ENCODE peak calls at places on chromosomes 5 and 9, in six cellular contexts. One of them, this sample, is unnamed.

GRCh38 chr9:89519393-89519805 is 21.5 kb upstream of the SEMA4D start:
- DNase-seq in ovary: no peak
- DNase-seq in sigmoid colon: no peak
- DNase-seq in lower leg skin: no peak
- DNase-seq in NB4: no peak
- DNase-seq in A549: peak; percentile 23
- DNase-seq in this sample: peak; percentile 83

GRCh38 chr9:122076117-122076516 is 17.0 kb downstream of the TTLL11 start:
- DNase-seq in ovary: no peak
- DNase-seq in sigmoid colon: no peak
- DNase-seq in lower leg skin: no peak
- DNase-seq in NB4: no peak
- DNase-seq in A549: no peak
- DNase-seq in this sample: no peak

GRCh38 chr5:66869347-66869746 is 273.2 kb downstream of the MAST4 start:
- DNase-seq in ovary: no peak
- DNase-seq in sigmoid colon: no peak
- DNase-seq in lower leg skin: no peak
- DNase-seq in NB4: no peak
- DNase-seq in A549: no peak
- DNase-seq in this sample: no peak

GRCh38 chr9:87556821-87557220 is 59.2 kb downstream of the DAPK1 start:
- DNase-seq in ovary: no peak
- DNase-seq in sigmoid colon: no peak
- DNase-seq in lower leg skin: no peak
- DNase-seq in NB4: peak; percentile 78
- DNase-seq in A549: no peak
- DNase-seq in this sample: peak; percentile 28

GRCh38 chr9:137619240-137620090 is 660 bp downstream of the EHMT1 start:
- DNase-seq in ovary: peak; percentile 42
- DNase-seq in sigmoid colon: peak; percentile 73
- DNase-seq in lower leg skin: no peak
- DNase-seq in NB4: peak; percentile 55
- DNase-seq in A549: no peak
- DNase-seq in this sample: no peak

GRCh38 chr9:6671416-6671815 is 25.9 kb upstream of the GLDC start:
- DNase-seq in ovary: no peak
- DNase-seq in sigmoid colon: no peak
- DNase-seq in lower leg skin: no peak
- DNase-seq in NB4: no peak
- DNase-seq in A549: no peak
- DNase-seq in this sample: no peak

GRCh38 chr5:179763215-179763945 is 30.4 kb upstream of the LTC4S start:
- DNase-seq in ovary: peak; percentile 81
- DNase-seq in sigmoid colon: peak; percentile 82
- DNase-seq in lower leg skin: peak; percentile 88
- DNase-seq in NB4: peak; percentile 77
- DNase-seq in A549: peak; percentile 80
- DNase-seq in this sample: peak; percentile 68

GRCh38 chr5:140842798-140843733 is 2.1 kb downstream of the PCDHA8 start:
- DNase-seq in ovary: no peak
- DNase-seq in sigmoid colon: no peak
- DNase-seq in lower leg skin: no peak
- DNase-seq in NB4: no peak
- DNase-seq in A549: no peak
- DNase-seq in this sample: no peak

GRCh38 chr9:136036848-136037247 is 58.2 kb downstream of the NACC2 start:
- DNase-seq in ovary: no peak
- DNase-seq in sigmoid colon: no peak
- DNase-seq in lower leg skin: no peak
- DNase-seq in NB4: no peak
- DNase-seq in A549: no peak
- DNase-seq in this sample: no peak

GRCh38 chr9:133769511-133770075 is 31.4 kb upstream of the SARDH start:
- DNase-seq in ovary: peak; percentile 12
- DNase-seq in sigmoid colon: peak; percentile 52
- DNase-seq in lower leg skin: peak; percentile 81
- DNase-seq in NB4: no peak
- DNase-seq in A549: no peak
- DNase-seq in this sample: no peak

GRCh38 chr9:86500667-86501435 is 146.6 kb upstream of the TUT7 start:
- DNase-seq in ovary: no peak
- DNase-seq in sigmoid colon: no peak
- DNase-seq in lower leg skin: no peak
- DNase-seq in NB4: peak; percentile 13
- DNase-seq in A549: peak; percentile 13
- DNase-seq in this sample: no peak

GRCh38 chr9:14271078-14271673 is 42.8 kb downstream of the NFIB start:
- DNase-seq in ovary: peak; percentile 66
- DNase-seq in sigmoid colon: peak; percentile 85
- DNase-seq in lower leg skin: peak; percentile 92
- DNase-seq in NB4: no peak
- DNase-seq in A549: peak; percentile 17
- DNase-seq in this sample: peak; percentile 74

GRCh38 chr9:114037961-114038723 is 40.0 kb downstream of the AMBP start:
- DNase-seq in ovary: no peak
- DNase-seq in sigmoid colon: peak; percentile 32
- DNase-seq in lower leg skin: peak; percentile 29
- DNase-seq in NB4: no peak
- DNase-seq in A549: no peak
- DNase-seq in this sample: peak; percentile 12

GRCh38 chr5:136054133-136054996 is 25.6 kb downstream of the TGFBI start:
- DNase-seq in ovary: no peak
- DNase-seq in sigmoid colon: no peak
- DNase-seq in lower leg skin: no peak
- DNase-seq in NB4: no peak
- DNase-seq in A549: no peak
- DNase-seq in this sample: no peak

GRCh38 chr9:127388037-127388855 is 8.7 kb upstream of the SLC2A8 start:
- DNase-seq in ovary: no peak
- DNase-seq in sigmoid colon: peak; percentile 70
- DNase-seq in lower leg skin: no peak
- DNase-seq in NB4: peak; percentile 96
- DNase-seq in A549: peak; percentile 82
- DNase-seq in this sample: peak; percentile 88

GRCh38 chr9:3863114-3863528 is 337.3 kb upstream of the RFX3 start:
- DNase-seq in ovary: no peak
- DNase-seq in sigmoid colon: no peak
- DNase-seq in lower leg skin: no peak
- DNase-seq in NB4: peak; percentile 36
- DNase-seq in A549: peak; percentile 44
- DNase-seq in this sample: peak; percentile 18

GRCh38 chr5:54669285-54669684 is 151.7 kb downstream of the SNX18 start:
- DNase-seq in ovary: no peak
- DNase-seq in sigmoid colon: no peak
- DNase-seq in lower leg skin: no peak
- DNase-seq in NB4: no peak
- DNase-seq in A549: no peak
- DNase-seq in this sample: no peak

GRCh38 chr5:76620166-76620565 is 3.0 kb downstream of the F2RL2 start:
- DNase-seq in ovary: no peak
- DNase-seq in sigmoid colon: no peak
- DNase-seq in lower leg skin: no peak
- DNase-seq in NB4: no peak
- DNase-seq in A549: no peak
- DNase-seq in this sample: no peak

GRCh38 chr5:145531038-145531734 is 304.0 kb downstream of the PRELID2 start:
- DNase-seq in ovary: peak; percentile 68
- DNase-seq in sigmoid colon: no peak
- DNase-seq in lower leg skin: no peak
- DNase-seq in NB4: no peak
- DNase-seq in A549: peak; percentile 48
- DNase-seq in this sample: peak; percentile 78

GRCh38 chr9:1429328-1429727 is 379.2 kb downstream of the DMRT2 start:
- DNase-seq in ovary: no peak
- DNase-seq in sigmoid colon: no peak
- DNase-seq in lower leg skin: no peak
- DNase-seq in NB4: peak; percentile 42
- DNase-seq in A549: peak; percentile 24
- DNase-seq in this sample: no peak

GRCh38 chr5:133256276-133256675 is 204.5 kb downstream of the HSPA4 start:
- DNase-seq in ovary: no peak
- DNase-seq in sigmoid colon: no peak
- DNase-seq in lower leg skin: no peak
- DNase-seq in NB4: no peak
- DNase-seq in A549: no peak
- DNase-seq in this sample: no peak

GRCh38 chr5:81948349-81948748 is 23.5 kb upstream of the ATG10 start:
- DNase-seq in ovary: no peak
- DNase-seq in sigmoid colon: no peak
- DNase-seq in lower leg skin: no peak
- DNase-seq in NB4: no peak
- DNase-seq in A549: no peak
- DNase-seq in this sample: no peak

GRCh38 chr9:81557957-81558791 is 131.2 kb downstream of the TLE1 start:
- DNase-seq in ovary: no peak
- DNase-seq in sigmoid colon: no peak
- DNase-seq in lower leg skin: no peak
- DNase-seq in NB4: no peak
- DNase-seq in A549: no peak
- DNase-seq in this sample: no peak

GRCh38 chr5:168867271-168867670 is 288.1 kb upstream of the PANK3 start:
- DNase-seq in ovary: no peak
- DNase-seq in sigmoid colon: no peak
- DNase-seq in lower leg skin: no peak
- DNase-seq in NB4: no peak
- DNase-seq in A549: no peak
- DNase-seq in this sample: no peak

GRCh38 chr5:40497573-40497972 is 182.1 kb upstream of the PTGER4 start:
- DNase-seq in ovary: no peak
- DNase-seq in sigmoid colon: no peak
- DNase-seq in lower leg skin: no peak
- DNase-seq in NB4: no peak
- DNase-seq in A549: no peak
- DNase-seq in this sample: no peak

GRCh38 chr5:170597876-170598275 is 94.1 kb downstream of the KCNIP1 start:
- DNase-seq in ovary: peak; percentile 29
- DNase-seq in sigmoid colon: peak; percentile 64
- DNase-seq in lower leg skin: no peak
- DNase-seq in NB4: no peak
- DNase-seq in A549: no peak
- DNase-seq in this sample: peak; percentile 82

GRCh38 chr5:151622367-151623097 is 31.4 kb upstream of the FAT2 start:
- DNase-seq in ovary: no peak
- DNase-seq in sigmoid colon: no peak
- DNase-seq in lower leg skin: no peak
- DNase-seq in NB4: no peak
- DNase-seq in A549: no peak
- DNase-seq in this sample: no peak

GRCh38 chr5:142601432-142601831 is 84.5 kb downstream of the FGF1 start:
- DNase-seq in ovary: no peak
- DNase-seq in sigmoid colon: no peak
- DNase-seq in lower leg skin: no peak
- DNase-seq in NB4: peak; percentile 25
- DNase-seq in A549: peak; percentile 42
- DNase-seq in this sample: no peak

GRCh38 chr9:124350485-124351263 is 64.6 kb downstream of the PSMB7 start:
- DNase-seq in ovary: peak; percentile 18
- DNase-seq in sigmoid colon: peak; percentile 49
- DNase-seq in lower leg skin: no peak
- DNase-seq in NB4: no peak
- DNase-seq in A549: no peak
- DNase-seq in this sample: peak; percentile 0
- TF ChIP-seq POLR2A in ovary: no peak
- TF ChIP-seq POLR2A in sigmoid colon: no peak
- TF ChIP-seq POLR2A in lower leg skin: no peak
- TF ChIP-seq POLR2A in NB4: no peak
- TF ChIP-seq POLR2A in A549: no peak
- TF ChIP-seq POLR2A in this sample: no peak

GRCh38 chr5:96837303-96837702 is 29.6 kb upstream of the ERAP1 start:
- DNase-seq in ovary: no peak
- DNase-seq in sigmoid colon: no peak
- DNase-seq in lower leg skin: no peak
- DNase-seq in NB4: no peak
- DNase-seq in A549: no peak
- DNase-seq in this sample: no peak

GRCh38 chr5:96844476-96844990 is 31.8 kb upstream of the ERAP2 start:
- DNase-seq in ovary: no peak
- DNase-seq in sigmoid colon: no peak
- DNase-seq in lower leg skin: no peak
- DNase-seq in NB4: peak; percentile 71
- DNase-seq in A549: no peak
- DNase-seq in this sample: no peak

GRCh38 chr5:96838483-96839395 is 31.0 kb upstream of the ERAP1 start:
- DNase-seq in ovary: no peak
- DNase-seq in sigmoid colon: no peak
- DNase-seq in lower leg skin: no peak
- DNase-seq in NB4: no peak
- DNase-seq in A549: no peak
- DNase-seq in this sample: no peak

DNA sequence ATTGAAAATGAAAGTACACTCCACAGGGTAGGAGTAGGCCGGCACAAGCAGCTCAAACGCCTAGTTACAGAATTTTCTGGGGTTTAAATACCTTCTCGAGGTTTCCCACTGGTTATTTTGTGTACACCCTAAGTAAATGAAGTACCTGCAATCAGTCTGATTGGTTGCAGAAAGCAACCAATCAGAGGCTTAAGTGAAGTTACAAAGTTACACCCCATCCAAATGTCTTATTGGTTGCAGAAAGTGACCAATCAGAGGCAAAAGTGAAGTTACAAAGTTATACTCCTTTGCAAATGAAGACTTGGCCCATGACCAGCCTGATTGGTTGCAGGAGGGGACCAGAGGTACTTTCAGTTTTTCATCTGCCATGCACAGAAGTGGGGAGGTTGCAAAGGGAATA is 33.2 kb upstream of the ERAP2 start:
- DNase-seq in ovary: no peak
- DNase-seq in sigmoid colon: no peak
- DNase-seq in lower leg skin: no peak
- DNase-seq in NB4: no peak
- DNase-seq in A549: no peak
- DNase-seq in this sample: no peak
- TF ChIP-seq CTCF in ovary: no peak
- TF ChIP-seq CTCF in sigmoid colon: no peak
- TF ChIP-seq CTCF in lower leg skin: no peak
- TF ChIP-seq CTCF in NB4: no peak
- TF ChIP-seq CTCF in A549: no peak
- TF ChIP-seq CTCF in this sample: no peak

GRCh38 chr9:107340920-107341632 is 58.0 kb downstream of the RAD23B start:
- DNase-seq in ovary: peak; percentile 71
- DNase-seq in sigmoid colon: peak; percentile 83
- DNase-seq in lower leg skin: peak; percentile 95
- DNase-seq in NB4: peak; percentile 67
- DNase-seq in A549: peak; percentile 75
- DNase-seq in this sample: peak; percentile 71
- TF ChIP-seq POLR2A in ovary: no peak
- TF ChIP-seq POLR2A in sigmoid colon: no peak
- TF ChIP-seq POLR2A in lower leg skin: no peak
- TF ChIP-seq POLR2A in NB4: no peak
- TF ChIP-seq POLR2A in A549: no peak
- TF ChIP-seq POLR2A in this sample: no peak

DNA sequence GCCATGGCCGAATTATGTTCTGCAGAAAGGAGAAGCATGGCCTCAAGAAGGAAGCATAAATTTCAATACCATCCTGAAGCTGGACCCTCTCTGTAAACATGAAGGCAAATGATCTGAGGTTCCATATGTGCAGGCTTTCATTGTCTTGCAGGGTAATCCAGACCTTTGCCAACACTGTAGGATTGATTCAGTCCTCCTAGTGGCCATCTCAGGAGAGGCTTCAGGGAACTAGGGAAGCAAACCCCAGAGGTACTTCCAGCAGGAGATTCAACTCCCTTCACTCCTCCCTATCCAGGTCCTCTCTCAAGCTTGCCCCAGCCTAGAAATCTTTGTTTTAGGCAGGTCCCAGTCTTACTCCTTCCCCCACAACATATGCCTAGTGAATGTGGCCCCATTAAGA is 99.3 kb upstream of the HCN1 start:
- DNase-seq in ovary: no peak
- DNase-seq in sigmoid colon: no peak
- DNase-seq in lower leg skin: no peak
- DNase-seq in NB4: no peak
- DNase-seq in A549: no peak
- DNase-seq in this sample: no peak
- TF ChIP-seq CTCF in ovary: no peak
- TF ChIP-seq CTCF in sigmoid colon: no peak
- TF ChIP-seq CTCF in lower leg skin: no peak
- TF ChIP-seq CTCF in NB4: no peak
- TF ChIP-seq CTCF in A549: no peak
- TF ChIP-seq CTCF in this sample: no peak

This sample was measured in adrenal gland.